ENCODE peak calls at places on chromosomes 11 and 22, in seven cellular contexts. Y is HCT116, G is K562, T is SK-N-SH, S is HepG2, I is H1, F is GM12878. X is an unnamed sample.

GRCh38 chr11:130434521-130435223 is 6.3 kb upstream of the ADAMTS8 start:
- DNase-seq in Y (peak), G (peak), T (peak), S (peak), I (peak), F (peak), X (peak)

GRCh38 chr22:37932821-37933578 is 20.4 kb downstream of the C22orf23 start:
- DNase-seq in Y (no peak), G (no peak), T (no peak), S (no peak), I (no peak), F (no peak), X (no peak)

GRCh38 chr11:124745270-124745834 is 5.6 kb downstream of the NRGN start:
- DNase-seq in Y (no peak), G (no peak), T (no peak), S (no peak), I (peak), F (no peak), X (no peak)

GRCh38 chr11:11157201-11157600 is 195.8 kb downstream of the CSNK2A3 start:
- DNase-seq in Y (peak), G (peak), T (peak), S (peak), I (no peak), F (no peak), X (peak)

GRCh38 chr11:19879309-19880087 is 166.9 kb downstream of the NAV2 start:
- DNase-seq in Y (no peak), G (no peak), T (no peak), S (no peak), I (no peak), F (no peak), X (no peak)

GRCh38 chr22:37079668-37080171 is 28.2 kb downstream of the KCTD17 start:
- DNase-seq in Y (no peak), G (peak), T (no peak), S (no peak), I (no peak), F (no peak), X (peak)

GRCh38 chr22:49848690-49849160 is 4.9 kb upstream of the ZBED4 start:
- DNase-seq in Y (no peak), G (no peak), T (peak), S (no peak), I (no peak), F (no peak), X (no peak)

GRCh38 chr22:50146440-50147228 is 23.9 kb upstream of the PANX2 start:
- DNase-seq in Y (peak), G (peak), T (peak), S (peak), I (no peak), F (no peak), X (peak)

GRCh38 chr11:8318536-8318935 is 54.9 kb upstream of the LMO1 start:
- DNase-seq in Y (no peak), G (peak), T (no peak), S (no peak), I (peak), F (no peak), X (no peak)

GRCh38 chr11:70528794-70529580 is 130.7 kb downstream of the CTTN start:
- DNase-seq in Y (no peak), G (no peak), T (peak), S (no peak), I (no peak), F (no peak), X (no peak)

GRCh38 chr22:48832592-48832991 is 995.1 kb downstream of the BRD1 start:
- DNase-seq in Y (no peak), G (peak), T (no peak), S (no peak), I (no peak), F (no peak), X (no peak)

GRCh38 chr22:17486313-17486712 is 77.0 kb upstream of the SLC25A18 start:
- DNase-seq in Y (no peak), G (peak), T (peak), S (peak), I (no peak), F (no peak), X (no peak)

GRCh38 chr22:49159711-49160110 is 668.0 kb downstream of the BRD1 start:
- DNase-seq in Y (no peak), G (no peak), T (no peak), S (no peak), I (no peak), F (no peak), X (no peak)

GRCh38 chr11:117816151-117816741 is 8.3 kb downstream of the FXYD2 start:
- DNase-seq in Y (no peak), G (peak), T (peak), S (peak), I (no peak), F (no peak), X (no peak)

GRCh38 chr22:19139974-19140373 is 4.5 kb downstream of the ESS2 start:
- DNase-seq in Y (no peak), G (no peak), T (no peak), S (no peak), I (no peak), F (no peak), X (no peak)

GRCh38 chr11:72478596-72479143 is 44.3 kb upstream of the CLPB start:
- DNase-seq in Y (no peak), G (no peak), T (no peak), S (no peak), I (no peak), F (no peak), X (no peak)

GRCh38 chr11:134592391-134592990 is 180.4 kb upstream of the B3GAT1 start:
- DNase-seq in Y (peak), G (peak), T (peak), S (peak), I (peak), F (no peak), X (no peak)

GRCh38 chr11:44088871-44089270 is 6.6 kb upstream of the EXT2 start:
- DNase-seq in Y (no peak), G (no peak), T (no peak), S (no peak), I (no peak), F (no peak), X (no peak)

GRCh38 chr11:105588001-105588400 is 21.9 kb upstream of the GRIA4 start:
- DNase-seq in Y (no peak), G (no peak), T (no peak), S (no peak), I (no peak), F (no peak), X (no peak)

GRCh38 chr22:24433868-24434471 is 6.6 kb downstream of the ADORA2A start:
- DNase-seq in Y (no peak), G (peak), T (peak), S (no peak), I (no peak), F (peak), X (no peak)

GRCh38 chr11:44949160-44950035 is 1.3 kb downstream of the TP53I11 start:
- DNase-seq in Y (no peak), G (peak), T (peak), S (no peak), I (peak), F (no peak), X (peak)

GRCh38 chr22:18965526-18966421 is 29.7 kb upstream of the PRODH start:
- DNase-seq in Y (no peak), G (no peak), T (no peak), S (no peak), I (no peak), F (no peak), X (no peak)

GRCh38 chr11:118744001-118744400 is 47.0 kb downstream of the DDX6 start:
- DNase-seq in Y (no peak), G (no peak), T (peak), S (no peak), I (no peak), F (no peak), X (no peak)

GRCh38 chr11:34184505-34185015 is 79.1 kb downstream of the NAT10 start:
- DNase-seq in Y (no peak), G (no peak), T (no peak), S (no peak), I (no peak), F (no peak), X (no peak)

GRCh38 chr11:85132839-85133238 is 494.3 kb downstream of the DLG2 start:
- DNase-seq in Y (no peak), G (no peak), T (no peak), S (no peak), I (peak), F (no peak), X (no peak)
- TF ChIP-seq JUND in Y (no peak), G (no peak), T (no peak), S (no peak), I (no peak), F (no peak), X (no peak)

DNA sequence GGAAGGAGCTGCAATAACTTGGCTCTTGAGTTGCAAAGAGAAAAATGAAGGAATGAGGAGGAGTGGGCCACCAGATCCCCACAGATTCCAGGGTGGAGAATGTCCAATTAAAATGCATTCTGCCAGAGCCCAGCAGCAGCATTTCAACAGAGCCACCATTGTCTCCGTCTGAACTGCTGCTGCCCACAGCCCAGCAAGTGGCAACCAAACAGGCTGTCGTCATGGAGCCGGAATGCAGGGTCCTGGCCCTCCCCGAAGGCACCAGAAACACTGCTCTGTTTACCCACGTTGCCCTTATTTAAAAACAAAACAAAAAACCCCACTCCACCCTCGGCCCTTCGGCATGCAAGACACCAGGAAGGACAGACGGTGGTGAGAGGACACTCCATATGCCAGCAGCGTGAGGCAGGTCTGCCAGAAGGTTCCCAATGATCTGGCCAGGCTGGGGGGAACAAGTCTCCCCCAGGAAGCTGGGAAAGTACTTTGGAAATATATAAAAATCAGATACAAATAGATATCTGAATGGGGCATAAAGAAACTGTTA is 32.5 kb downstream of the PLEKHA7 start:
- DNase-seq in Y (peak), G (no peak), T (no peak), S (peak), I (no peak), F (no peak), X (peak)
- TF ChIP-seq JUND in Y (no peak), G (no peak), T (no peak), S (peak), I (peak), F (no peak), X (peak)

GRCh38 chr11:2742611-2743426 is 43.0 kb upstream of the KCNQ1OT1 start:
- DNase-seq in Y (no peak), G (no peak), T (no peak), S (no peak), I (no peak), F (no peak), X (no peak)

GRCh38 chr11:2741006-2741376 is 41.2 kb upstream of the KCNQ1OT1 start:
- DNase-seq in Y (no peak), G (peak), T (no peak), S (no peak), I (no peak), F (no peak), X (no peak)

GRCh38 chr11:2742201-2742600 is 42.4 kb upstream of the KCNQ1OT1 start:
- DNase-seq in Y (no peak), G (no peak), T (no peak), S (no peak), I (no peak), F (no peak), X (no peak)

GRCh38 chr11:2740275-2740940 is 40.6 kb upstream of the KCNQ1OT1 start:
- DNase-seq in Y (no peak), G (peak), T (no peak), S (no peak), I (no peak), F (no peak), X (no peak)

GRCh38 chr11:2741377-2742131 is 41.8 kb upstream of the KCNQ1OT1 start:
- DNase-seq in Y (no peak), G (peak), T (no peak), S (no peak), I (no peak), F (no peak), X (no peak)
- TF ChIP-seq JUND in Y (no peak), G (no peak), T (no peak), S (no peak), I (no peak), F (no peak), X (no peak)

GRCh38 chr11:127238321-127238720 is 237.8 kb upstream of the KIRREL3 start:
- DNase-seq in Y (no peak), G (no peak), T (no peak), S (no peak), I (no peak), F (no peak), X (no peak)
- TF ChIP-seq JUND in Y (no peak), G (no peak), T (no peak), S (no peak), I (no peak), F (no peak), X (no peak)

GRCh38 chr22:23073506-23074229 is 3.3 kb downstream of the GNAZ start:
- DNase-seq in Y (no peak), G (no peak), T (no peak), S (no peak), I (no peak), F (no peak), X (no peak)

GRCh38 chr22:23071163-23072034 is 1.1 kb downstream of the GNAZ start:
- DNase-seq in Y (no peak), G (no peak), T (peak), S (no peak), I (no peak), F (no peak), X (no peak)

GRCh38 chr22:23070418-23071162 is at the start of gene GNAZ:
- DNase-seq in Y (no peak), G (no peak), T (peak), S (no peak), I (peak), F (no peak), X (no peak)

GRCh38 chr22:23072911-23073491 is 2.7 kb downstream of the GNAZ start:
- DNase-seq in Y (no peak), G (no peak), T (no peak), S (no peak), I (no peak), F (no peak), X (no peak)

DNA sequence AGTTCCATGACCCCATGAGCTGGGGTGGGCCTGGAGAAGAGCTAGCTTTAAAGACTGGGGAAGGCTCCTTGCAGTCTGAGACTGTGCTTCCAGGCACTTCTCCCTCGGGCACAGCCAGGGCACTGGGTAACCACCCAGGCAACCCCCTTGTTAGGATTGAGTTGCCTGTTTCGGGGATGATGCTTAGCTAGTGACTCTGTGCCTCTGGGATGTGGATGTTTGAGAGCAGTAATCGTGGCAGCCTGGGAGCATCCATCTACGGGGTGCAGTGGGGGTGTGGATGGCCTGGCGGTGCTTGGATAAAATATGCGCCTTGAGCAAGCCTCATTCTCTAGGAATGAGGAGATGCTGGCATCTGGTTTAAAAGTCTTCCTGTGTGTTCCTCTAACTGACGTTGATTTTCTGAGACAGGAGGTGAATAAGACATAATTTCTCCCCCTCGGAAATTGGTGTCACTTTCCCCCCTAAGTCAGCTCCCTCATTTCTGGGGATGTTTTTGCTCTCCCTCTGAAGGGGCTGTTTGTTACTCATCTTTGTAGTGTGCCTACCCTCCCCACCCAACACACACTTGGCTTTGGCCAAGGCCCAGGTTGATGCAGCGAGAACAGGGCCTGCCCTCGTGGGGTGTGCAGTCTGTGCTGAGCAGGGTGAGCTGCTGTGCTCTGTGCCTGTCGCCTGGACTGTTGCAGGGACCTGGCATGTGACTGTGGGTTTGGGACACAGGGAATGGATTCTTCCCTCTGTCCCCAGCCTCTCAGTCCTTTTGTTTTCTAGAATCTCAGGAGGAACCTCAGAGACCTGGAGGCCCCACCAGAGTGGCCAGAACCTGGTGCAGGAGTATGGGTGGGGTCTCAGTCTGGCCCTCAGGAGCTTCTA is 2.0 kb downstream of the GNAZ start:
- DNase-seq in Y (no peak), G (no peak), T (no peak), S (no peak), I (no peak), F (no peak), X (no peak)
- TF ChIP-seq JUND in Y (no peak), G (no peak), T (no peak), S (no peak), I (no peak), F (no peak), X (no peak)

GRCh38 chr11:120236169-120237107 is 3.5 kb upstream of the POU2F3 start:
- DNase-seq in Y (peak), G (peak), T (no peak), S (no peak), I (no peak), F (no peak), X (peak)
- TF ChIP-seq JUND in Y (no peak), G (no peak), T (no peak), S (no peak), I (no peak), F (no peak), X (no peak)

GRCh38 chr11:78208257-78209165 is 19.8 kb downstream of the USP35 start:
- DNase-seq in Y (no peak), G (no peak), T (no peak), S (peak), I (no peak), F (no peak), X (no peak)

GRCh38 chr11:78210000-78210608 is 21.4 kb downstream of the USP35 start:
- DNase-seq in Y (no peak), G (no peak), T (no peak), S (no peak), I (no peak), F (no peak), X (no peak)

GRCh38 chr11:78211565-78211964 is 22.8 kb downstream of the USP35 start:
- DNase-seq in Y (no peak), G (no peak), T (no peak), S (no peak), I (no peak), F (no peak), X (no peak)

GRCh38 chr11:78207532-78208256 is 19.0 kb downstream of the USP35 start:
- DNase-seq in Y (no peak), G (peak), T (peak), S (no peak), I (no peak), F (no peak), X (no peak)

GRCh38 chr11:78209478-78209877 is 20.8 kb downstream of the USP35 start:
- DNase-seq in Y (no peak), G (no peak), T (no peak), S (no peak), I (no peak), F (no peak), X (no peak)
- TF ChIP-seq JUND in Y (no peak), G (no peak), T (no peak), S (no peak), I (no peak), F (no peak), X (no peak)

GRCh38 chr11:128341280-128341679 is 246.1 kb downstream of the ETS1 start:
- DNase-seq in Y (no peak), G (no peak), T (no peak), S (no peak), I (no peak), F (no peak), X (no peak)
- TF ChIP-seq JUND in Y (no peak), G (no peak), T (no peak), S (no peak), I (no peak), F (no peak), X (no peak)

X was measured in T47D.